ENCODE peak calls at places on chromosomes 13 and 19, in four cellular contexts. One of them, this sample, is unnamed. For H3K4me1, the result is how much of the 10 kb centered on the place peaks cover.

GRCh38 chr19:3162418-3163229 is 15.9 kb upstream of the S1PR4 start:
- DNase-seq in HepG2: peak
- DNase-seq in mucosa of descending colon: no peak
- DNase-seq in H9: no peak
- DNase-seq in this sample: no peak

GRCh38 chr13:37618554-37618953 is 20.0 kb upstream of the POSTN start:
- DNase-seq in H9: no peak
- DNase-seq in mucosa of descending colon: no peak
- DNase-seq in HepG2: no peak
- DNase-seq in this sample: no peak

GRCh38 chr19:1324792-1325567 is 39.3 kb downstream of the EFNA2 start:
- DNase-seq in mucosa of descending colon: peak
- DNase-seq in H9: no peak
- DNase-seq in HepG2: peak
- DNase-seq in this sample: peak

GRCh38 chr13:100108913-100109507 is 20.1 kb downstream of the PCCA start:
- DNase-seq in H9: no peak
- DNase-seq in mucosa of descending colon: no peak
- DNase-seq in HepG2: no peak
- DNase-seq in this sample: no peak

GRCh38 chr19:30871979-30872378 is 477.3 kb downstream of the TSHZ3 start:
- DNase-seq in HepG2: no peak
- DNase-seq in H9: peak
- DNase-seq in mucosa of descending colon: no peak
- DNase-seq in this sample: no peak

GRCh38 chr19:13122275-13122878 is 4.3 kb downstream of the NACC1 start:
- DNase-seq in HepG2: no peak
- DNase-seq in H9: no peak
- DNase-seq in mucosa of descending colon: no peak
- DNase-seq in this sample: no peak

GRCh38 chr19:11268783-11269267 is 6.5 kb upstream of the DOCK6 start:
- DNase-seq in H9: no peak
- DNase-seq in mucosa of descending colon: peak
- DNase-seq in HepG2: peak
- DNase-seq in this sample: peak

GRCh38 chr19:30649934-30650614 is 277.9 kb downstream of the ZNF536 start:
- DNase-seq in mucosa of descending colon: peak
- DNase-seq in H9: no peak
- DNase-seq in HepG2: peak
- DNase-seq in this sample: no peak

GRCh38 chr13:104011505-104012270 is 945.5 kb upstream of the SLC10A2 start:
- DNase-seq in mucosa of descending colon: no peak
- DNase-seq in H9: peak
- DNase-seq in HepG2: no peak
- DNase-seq in this sample: peak

GRCh38 chr19:45821103-45821521 is 6.0 kb upstream of the RSPH6A start:
- DNase-seq in HepG2: no peak
- DNase-seq in mucosa of descending colon: no peak
- DNase-seq in H9: no peak
- DNase-seq in this sample: no peak

GRCh38 chr13:73216381-73216831 is 157.6 kb downstream of the KLF5 start:
- DNase-seq in H9: no peak
- DNase-seq in mucosa of descending colon: no peak
- DNase-seq in HepG2: no peak
- DNase-seq in this sample: no peak

GRCh38 chr19:29785360-29785759 is 26.4 kb upstream of the CCNE1 start:
- DNase-seq in H9: no peak
- DNase-seq in HepG2: no peak
- DNase-seq in mucosa of descending colon: no peak
- DNase-seq in this sample: no peak

GRCh38 chr19:52670046-52670445 is 31.9 kb upstream of the ZNF83 start:
- DNase-seq in mucosa of descending colon: no peak
- DNase-seq in H9: no peak
- DNase-seq in HepG2: no peak
- DNase-seq in this sample: no peak

GRCh38 chr19:33301011-33301899 is 1.1 kb downstream of the CEBPA start:
- DNase-seq in mucosa of descending colon: no peak
- DNase-seq in H9: no peak
- DNase-seq in HepG2: no peak
- DNase-seq in this sample: no peak

GRCh38 chr19:7408251-7408650 is 59.5 kb downstream of the ARHGEF18 start:
- DNase-seq in H9: no peak
- DNase-seq in mucosa of descending colon: no peak
- DNase-seq in HepG2: no peak
- DNase-seq in this sample: no peak

GRCh38 chr13:100483836-100484381 is 104.7 kb downstream of the GGACT start:
- DNase-seq in H9: no peak
- DNase-seq in mucosa of descending colon: no peak
- DNase-seq in HepG2: no peak
- DNase-seq in this sample: no peak

GRCh38 chr13:106232680-106233079 is 302.8 kb downstream of the EFNB2 start:
- DNase-seq in HepG2: no peak
- DNase-seq in mucosa of descending colon: no peak
- DNase-seq in H9: no peak
- DNase-seq in this sample: no peak

GRCh38 chr19:18649371-18650047 is 12.7 kb downstream of the KLHL26 start:
- DNase-seq in H9: peak
- DNase-seq in mucosa of descending colon: peak
- DNase-seq in HepG2: no peak
- DNase-seq in this sample: peak

GRCh38 chr13:41976491-41976890 is 15.6 kb upstream of the VWA8 start:
- DNase-seq in H9: no peak
- DNase-seq in HepG2: no peak
- DNase-seq in mucosa of descending colon: no peak
- DNase-seq in this sample: no peak

GRCh38 chr19:56266060-56266459 is 6.5 kb upstream of the EDDM13 start:
- DNase-seq in HepG2: no peak
- DNase-seq in mucosa of descending colon: no peak
- DNase-seq in H9: no peak
- DNase-seq in this sample: no peak

GRCh38 chr13:65677906-65678305 is 1552.2 kb downstream of the PCDH9 start:
- DNase-seq in mucosa of descending colon: no peak
- DNase-seq in HepG2: no peak
- DNase-seq in H9: no peak
- DNase-seq in this sample: no peak

GRCh38 chr19:35832054-35832453 is 19.4 kb upstream of the PRODH2 start:
- DNase-seq in H9: no peak
- DNase-seq in mucosa of descending colon: no peak
- DNase-seq in HepG2: no peak
- DNase-seq in this sample: no peak

GRCh38 chr19:14545716-14546082 is 16.3 kb downstream of the TECR start:
- DNase-seq in HepG2: no peak
- DNase-seq in H9: no peak
- DNase-seq in mucosa of descending colon: no peak
- DNase-seq in this sample: no peak

GRCh38 chr13:49367640-49368431 is 76.0 kb downstream of the CAB39L start:
- DNase-seq in HepG2: no peak
- DNase-seq in mucosa of descending colon: no peak
- DNase-seq in H9: no peak
- DNase-seq in this sample: no peak

GRCh38 chr19:35557539-35558399 is 5.7 kb downstream of the ATP4A start:
- DNase-seq in mucosa of descending colon: peak
- DNase-seq in HepG2: no peak
- DNase-seq in H9: peak
- DNase-seq in this sample: peak

GRCh38 chr13:44148159-44148929 is 225.3 kb upstream of the SERP2 start:
- DNase-seq in HepG2: no peak
- DNase-seq in mucosa of descending colon: no peak
- DNase-seq in H9: no peak
- DNase-seq in this sample: no peak

GRCh38 chr13:109998808-109999528 is 212.6 kb upstream of the IRS2 start:
- DNase-seq in mucosa of descending colon: no peak
- DNase-seq in H9: no peak
- DNase-seq in HepG2: no peak
- DNase-seq in this sample: no peak

GRCh38 chr19:54208784-54209057 is 8.1 kb downstream of the RPS9 start:
- DNase-seq in HepG2: no peak
- DNase-seq in mucosa of descending colon: no peak
- DNase-seq in H9: no peak
- DNase-seq in this sample: no peak

GRCh38 chr19:54209748-54210494 is 9.3 kb downstream of the RPS9 start:
- DNase-seq in H9: no peak
- DNase-seq in HepG2: peak
- DNase-seq in mucosa of descending colon: peak
- DNase-seq in this sample: peak

GRCh38 chr19:54209058-54209747 is 8.5 kb downstream of the RPS9 start:
- DNase-seq in H9: peak
- DNase-seq in HepG2: no peak
- DNase-seq in mucosa of descending colon: no peak
- DNase-seq in this sample: no peak

GRCh38 chr19:54207908-54208783 is 7.5 kb downstream of the RPS9 start:
- DNase-seq in H9: no peak
- DNase-seq in HepG2: peak
- DNase-seq in mucosa of descending colon: peak
- DNase-seq in this sample: peak

DNA sequence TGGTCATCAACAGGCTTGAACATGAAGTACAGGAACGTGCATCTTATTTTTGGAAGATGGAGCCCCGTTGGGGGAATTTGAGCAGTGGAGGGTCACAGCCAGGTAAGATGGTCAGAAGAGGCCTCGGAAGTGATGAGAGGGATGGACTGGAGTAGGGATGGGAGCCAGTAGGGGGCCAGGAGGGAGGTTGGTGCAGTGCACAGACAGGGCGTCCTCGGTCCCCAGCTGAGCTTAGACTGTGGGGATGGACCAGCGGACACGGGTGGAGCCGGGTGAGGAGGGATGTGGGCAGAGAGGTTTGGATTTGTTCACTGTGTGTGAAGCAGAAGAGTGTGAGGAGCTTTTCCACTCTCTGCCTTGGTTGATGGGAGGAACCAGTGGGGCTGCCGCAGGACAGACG is 10.6 kb downstream of the RPS9 start:
- DNase-seq in HepG2: no peak
- DNase-seq in mucosa of descending colon: no peak
- DNase-seq in H9: no peak
- DNase-seq in this sample: no peak
- H3K4me1 ChIP-seq in HepG2: half or more
- H3K4me1 ChIP-seq in mucosa of descending colon: under half
- H3K4me1 ChIP-seq in H9: under half
- H3K4me1 ChIP-seq in this sample: under half

GRCh38 chr13:40076765-40077362 is 421.4 kb downstream of the COG6 start:
- DNase-seq in H9: no peak
- DNase-seq in HepG2: no peak
- DNase-seq in mucosa of descending colon: no peak
- DNase-seq in this sample: no peak
- H3K4me1 ChIP-seq in H9: under half
- H3K4me1 ChIP-seq in HepG2: under half
- H3K4me1 ChIP-seq in mucosa of descending colon: under half
- H3K4me1 ChIP-seq in this sample: under half

GRCh38 chr13:84200971-84201370 is 318.7 kb upstream of the SLITRK1 start:
- DNase-seq in HepG2: no peak
- DNase-seq in mucosa of descending colon: no peak
- DNase-seq in H9: no peak
- DNase-seq in this sample: no peak
- H3K4me1 ChIP-seq in HepG2: under half
- H3K4me1 ChIP-seq in mucosa of descending colon: under half
- H3K4me1 ChIP-seq in H9: under half
- H3K4me1 ChIP-seq in this sample: under half

GRCh38 chr19:34366670-34367423 is 1.9 kb downstream of the GPI start:
- DNase-seq in mucosa of descending colon: no peak
- DNase-seq in H9: no peak
- DNase-seq in HepG2: no peak
- DNase-seq in this sample: no peak
- H3K4me1 ChIP-seq in mucosa of descending colon: under half
- H3K4me1 ChIP-seq in H9: under half
- H3K4me1 ChIP-seq in HepG2: half or more
- H3K4me1 ChIP-seq in this sample: under half

GRCh38 chr13:40592035-40592434 is 74.4 kb downstream of the FOXO1 start:
- DNase-seq in H9: no peak
- DNase-seq in mucosa of descending colon: no peak
- DNase-seq in HepG2: no peak
- DNase-seq in this sample: no peak

GRCh38 chr13:40591091-40591490 is 75.3 kb downstream of the FOXO1 start:
- DNase-seq in H9: no peak
- DNase-seq in HepG2: no peak
- DNase-seq in mucosa of descending colon: no peak
- DNase-seq in this sample: no peak

GRCh38 chr13:40590112-40590862 is 76.2 kb downstream of the FOXO1 start:
- DNase-seq in mucosa of descending colon: no peak
- DNase-seq in H9: no peak
- DNase-seq in HepG2: no peak
- DNase-seq in this sample: no peak

GRCh38 chr13:40588101-40588500 is 78.3 kb downstream of the FOXO1 start:
- DNase-seq in HepG2: no peak
- DNase-seq in mucosa of descending colon: no peak
- DNase-seq in H9: no peak
- DNase-seq in this sample: no peak

GRCh38 chr13:40589285-40590109 is 76.9 kb downstream of the FOXO1 start:
- DNase-seq in HepG2: peak
- DNase-seq in H9: no peak
- DNase-seq in mucosa of descending colon: peak
- DNase-seq in this sample: peak
- H3K4me1 ChIP-seq in HepG2: half or more
- H3K4me1 ChIP-seq in H9: under half
- H3K4me1 ChIP-seq in mucosa of descending colon: under half
- H3K4me1 ChIP-seq in this sample: under half

DNA sequence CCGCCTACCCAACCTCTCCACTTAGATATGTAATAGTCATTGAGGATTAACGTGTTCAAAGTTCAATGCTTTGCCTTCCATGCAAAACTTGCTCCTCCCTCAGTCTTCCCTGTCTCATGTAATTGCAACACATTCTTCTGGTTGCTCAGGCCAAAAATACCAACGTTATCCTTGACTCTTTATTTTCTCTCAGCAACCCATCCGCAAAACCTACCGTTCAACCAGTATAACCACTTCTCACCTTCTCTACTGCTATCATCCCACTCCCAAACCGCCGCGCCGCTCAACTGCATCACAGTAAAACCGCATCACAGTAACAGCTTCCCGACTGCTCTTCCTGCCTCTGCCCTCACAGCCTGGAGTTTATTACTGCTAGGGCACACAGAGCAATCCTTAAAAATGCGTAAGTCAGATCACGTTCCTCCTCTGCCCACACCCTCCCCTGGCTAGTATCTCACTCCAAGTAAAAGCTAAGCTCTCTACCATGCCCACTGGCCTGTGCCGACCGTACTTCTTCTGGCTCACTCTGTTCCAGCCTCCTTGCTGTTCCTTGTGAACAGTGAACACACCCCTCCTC is 8.2 kb downstream of the MTIF3 start:
- DNase-seq in mucosa of descending colon: peak
- DNase-seq in HepG2: no peak
- DNase-seq in H9: no peak
- DNase-seq in this sample: no peak
- H3K4me1 ChIP-seq in mucosa of descending colon: under half
- H3K4me1 ChIP-seq in HepG2: under half
- H3K4me1 ChIP-seq in H9: under half
- H3K4me1 ChIP-seq in this sample: under half